ENCODE peak calls at places on chromosomes 13 and 19, in four cellular contexts. C, R, H and O are unnamed samples.

GRCh38 chr13:73835138-73835721 is 299.0 kb downstream of the KLF12 start:
- DNase-seq in C (no peak), R (peak; percentile 30), H (peak; percentile 8), O (no peak)

GRCh38 chr19:47821460-47822020 is at the start of gene CRX:
- DNase-seq in C (no peak), R (no peak), H (no peak), O (no peak)

GRCh38 chr13:43783820-43784219 is 3.0 kb downstream of the ENOX1 start:
- DNase-seq in C (no peak), R (no peak), H (no peak), O (no peak)

GRCh38 chr13:60169239-60170031 is 5.7 kb upstream of the DIAPH3 start:
- DNase-seq in C (no peak), R (no peak), H (no peak), O (no peak)

GRCh38 chr19:9818175-9818733 is 625 bp downstream of the FBXL12 start:
- DNase-seq in C (no peak), R (no peak), H (no peak), O (no peak)

GRCh38 chr19:45211751-45212381 is 33.3 kb downstream of the BLOC1S3 start:
- DNase-seq in C (peak; percentile 69), R (no peak), H (no peak), O (no peak)

GRCh38 chr13:111177081-111177711 is 62.1 kb downstream of the ARHGEF7 start:
- DNase-seq in C (no peak), R (no peak), H (no peak), O (no peak)

GRCh38 chr13:21326155-21327030 is 132.7 kb downstream of the ZDHHC20 start:
- DNase-seq in C (peak; percentile 41), R (no peak), H (peak; percentile 29), O (no peak)

GRCh38 chr19:56840452-56841193 is at the start of the genes PEG3 and ZIM2:
- DNase-seq in C (peak; percentile 96), R (no peak), H (no peak), O (no peak)

GRCh38 chr19:55118401-55118991 is 1.1 kb upstream of the PPP1R12C start:
- DNase-seq in C (peak; percentile 83), R (no peak), H (no peak), O (no peak)

GRCh38 chr13:66205807-66206206 is 1024.3 kb downstream of the PCDH9 start:
- DNase-seq in C (no peak), R (no peak), H (no peak), O (no peak)

GRCh38 chr19:510606-511100 is 3.4 kb downstream of the TPGS1 start:
- DNase-seq in C (peak; percentile 70), R (peak; percentile 57), H (no peak), O (peak; percentile 75)

GRCh38 chr19:3494559-3494958 is 5.9 kb downstream of the DOHH start:
- DNase-seq in C (no peak), R (no peak), H (no peak), O (no peak)

GRCh38 chr19:5775668-5776309 is 8.8 kb downstream of the PRR22 start:
- DNase-seq in C (no peak), R (no peak), H (peak; percentile 48), O (no peak)

GRCh38 chr19:49427855-49428546 is 2.8 kb downstream of the GFY start:
- DNase-seq in C (no peak), R (no peak), H (no peak), O (no peak)

DNA sequence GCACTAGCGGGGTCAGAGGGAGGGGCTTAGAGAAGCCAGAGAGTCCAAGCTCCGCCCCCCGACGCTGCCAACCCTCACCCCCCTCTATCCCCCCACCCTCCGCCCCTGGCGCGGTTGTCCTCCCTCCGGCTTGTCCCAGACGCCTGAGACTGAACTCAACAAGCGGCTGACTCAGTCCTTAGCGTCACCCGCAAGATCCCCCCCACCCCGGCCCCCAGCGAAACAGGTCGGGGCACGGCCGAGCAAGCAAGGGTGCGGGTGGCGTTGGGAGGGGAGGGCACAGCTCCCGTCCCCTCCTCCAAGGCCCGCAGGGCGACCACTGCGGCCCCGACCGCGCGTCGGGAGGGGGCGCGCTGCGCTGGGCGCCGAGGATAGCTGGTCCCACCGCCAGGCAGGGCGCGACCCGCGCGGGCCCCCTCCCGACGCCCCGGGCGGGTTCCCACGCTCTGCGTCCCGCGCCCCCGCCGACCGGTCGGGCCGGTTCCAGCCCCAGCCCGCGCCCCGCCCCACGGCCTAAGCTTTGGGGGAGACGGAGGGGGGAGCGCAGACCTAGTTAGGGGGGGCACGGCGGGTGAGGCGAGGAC is 5.3 kb downstream of the NOTCH3 start:
- DNase-seq in C (no peak), R (no peak), H (peak; percentile 29), O (no peak)
- TF ChIP-seq CTCF in C (no peak), R (no peak), H (peak; percentile 3), O (no peak)

GRCh38 chr19:8510589-8511115 is 3.3 kb downstream of the ZNF414 start:
- DNase-seq in C (no peak), R (no peak), H (no peak), O (no peak)
- H3K4me3 ChIP-seq in C (peak overlapping the region; percentile 29), R (no peak overlapping the region), H (no peak overlapping the region), O (no peak overlapping the region)

GRCh38 chr13:113671066-113672001 is 4.3 kb downstream of the GRK1 start:
- DNase-seq in C (no peak), R (no peak), H (no peak), O (no peak)
- TF ChIP-seq CTCF in C (no peak), R (no peak), H (no peak), O (no peak)

GRCh38 chr13:99214691-99215090 is 14.0 kb downstream of the UBAC2 start:
- DNase-seq in C (no peak), R (no peak), H (no peak), O (no peak)
- H3K4me3 ChIP-seq in C (no peak overlapping the region), R (no peak overlapping the region), H (no peak overlapping the region), O (no peak overlapping the region)

DNA sequence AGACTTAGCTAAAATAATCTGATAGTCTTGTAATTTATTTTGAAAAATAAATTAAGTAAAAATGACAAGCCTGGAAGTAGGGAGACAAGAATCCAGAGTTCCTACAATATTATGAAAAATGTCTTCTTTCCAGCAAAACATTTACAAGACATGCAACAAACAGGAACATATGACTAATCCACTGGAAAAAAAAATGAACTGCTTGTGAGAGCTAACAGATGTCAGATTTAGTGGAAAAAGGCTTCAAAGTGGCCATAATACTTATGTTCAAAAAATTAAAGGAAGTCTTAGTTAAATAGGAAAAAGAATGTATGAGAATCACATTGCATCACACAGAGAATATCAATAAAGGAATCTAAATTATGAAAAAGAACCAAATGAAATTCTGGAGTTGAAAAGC is 2082.0 kb upstream of the PCDH20 start:
- DNase-seq in C (no peak), R (no peak), H (no peak), O (no peak)
- TF ChIP-seq CTCF in C (no peak), R (no peak), H (no peak), O (no peak)

GRCh38 chr19:1836458-1837221 is 11.6 kb downstream of the REXO1 start:
- DNase-seq in C (no peak), R (no peak), H (no peak), O (no peak)

GRCh38 chr19:1839658-1840540 is 8.4 kb downstream of the REXO1 start:
- DNase-seq in C (no peak), R (no peak), H (no peak), O (no peak)

GRCh38 chr19:1840541-1841115 is 7.7 kb downstream of the REXO1 start:
- DNase-seq in C (peak; percentile 84), R (no peak), H (no peak), O (no peak)

GRCh38 chr19:1837625-1838105 is 10.6 kb downstream of the REXO1 start:
- DNase-seq in C (no peak), R (no peak), H (no peak), O (no peak)

DNA sequence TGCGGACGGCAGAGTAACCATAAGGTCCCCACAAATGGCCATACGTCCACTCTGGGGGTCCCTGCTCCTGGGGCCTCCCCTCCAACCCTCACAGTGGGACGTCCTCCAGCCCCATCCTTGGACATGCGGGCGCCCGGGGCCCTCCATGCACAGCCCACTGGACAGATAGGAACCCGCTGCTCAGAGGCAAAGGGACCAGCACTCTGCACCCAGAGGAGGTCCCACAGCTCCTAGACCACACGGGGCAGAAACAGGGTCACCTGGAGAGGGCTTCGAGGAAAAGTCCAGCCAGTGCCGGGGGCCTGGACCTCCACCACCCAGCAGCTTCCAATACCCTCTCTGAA is 11.1 kb downstream of the REXO1 start:
- DNase-seq in C (no peak), R (no peak), H (no peak), O (no peak)
- H3K4me3 ChIP-seq in C (no peak overlapping the region), R (no peak overlapping the region), H (no peak overlapping the region), O (no peak overlapping the region)